ENCODE peak calls at places on chromosomes 11 and 22, in six cellular contexts. O, B, P, I, H and D are unnamed samples.

GRCh38 chr22:36369922-36370781 is 17.6 kb downstream of the MYH9 start:
- DNase-seq in I (peak; percentile 74), P (peak; percentile 83), O (no peak), B (no peak), H (peak; percentile 77), D (no peak)

GRCh38 chr22:50188356-50188755 is 2.6 kb downstream of the TRABD start:
- DNase-seq in I (no peak), H (no peak), P (no peak), B (no peak), O (no peak), D (peak; percentile 49)

GRCh38 chr11:75626692-75627536 is 41.9 kb downstream of the MAP6 start:
- DNase-seq in P (no peak), I (no peak), B (no peak), O (no peak), H (no peak), D (no peak)

GRCh38 chr22:50104149-50104548 is 14.3 kb downstream of the MOV10L1 start:
- DNase-seq in H (no peak), P (no peak), B (no peak), I (no peak), O (no peak), D (no peak)

GRCh38 chr22:27642104-27642800 is 159.3 kb downstream of the MN1 start:
- DNase-seq in O (no peak), B (no peak), P (no peak), H (no peak), I (no peak), D (peak; percentile 93)

GRCh38 chr22:32836286-32836859 is 34.9 kb downstream of the TIMP3 start:
- DNase-seq in H (no peak), O (no peak), B (no peak), I (peak; percentile 53), P (no peak), D (no peak)

GRCh38 chr22:29944339-29944738 is 61.4 kb downstream of the MTMR3 start:
- DNase-seq in I (no peak), H (no peak), O (no peak), B (no peak), P (no peak), D (no peak)

GRCh38 chr11:61555051-61555969 is 25.6 kb downstream of the SYT7 start:
- DNase-seq in P (no peak), O (no peak), B (no peak), H (peak; percentile 42), I (peak; percentile 72), D (no peak)

GRCh38 chr11:12989428-12990242 is 19.5 kb upstream of the RASSF10 start:
- DNase-seq in B (no peak), H (no peak), P (no peak), I (peak; percentile 50), O (no peak), D (no peak)

GRCh38 chr11:66687831-66688281 is 10.2 kb upstream of the RBM4B start:
- DNase-seq in O (no peak), I (no peak), H (no peak), B (no peak), P (no peak), D (no peak)

GRCh38 chr22:42717197-42717967 is 3.3 kb downstream of the A4GALT start:
- DNase-seq in I (peak; percentile 90), O (peak; percentile 36), P (no peak), B (no peak), H (peak; percentile 34), D (no peak)

GRCh38 chr11:128552783-128553661 is 34.3 kb downstream of the ETS1 start:
- DNase-seq in O (no peak), H (no peak), I (no peak), P (no peak), B (no peak), D (no peak)

GRCh38 chr11:44469412-44469811 is 96.1 kb upstream of the CD82 start:
- DNase-seq in P (no peak), H (no peak), O (no peak), B (no peak), I (no peak), D (no peak)

GRCh38 chr11:72144807-72145565 is 9.5 kb downstream of the FOLR3 start:
- DNase-seq in B (no peak), P (no peak), I (no peak), O (no peak), H (no peak), D (no peak)

GRCh38 chr22:46028069-46028991 is 51.4 kb upstream of the WNT7B start:
- DNase-seq in B (no peak), O (no peak), I (peak; percentile 41), P (no peak), H (no peak), D (no peak)

GRCh38 chr11:13983081-13983751 is 20.7 kb downstream of the SPON1 start:
- DNase-seq in B (no peak), P (peak; percentile 46), I (no peak), O (no peak), H (no peak), D (peak; percentile 15)

GRCh38 chr11:77051511-77051910 is 15.3 kb upstream of the CAPN5 start:
- DNase-seq in B (no peak), P (no peak), I (no peak), H (no peak), O (no peak), D (no peak)

GRCh38 chr11:2151500-2152257 is 9.3 kb downstream of the INS start:
- DNase-seq in I (peak; percentile 95), P (peak; percentile 83), B (peak; percentile 80), H (peak; percentile 92), O (no peak), D (peak; percentile 89)

GRCh38 chr22:21016644-21017420 is 1.9 kb downstream of the P2RX6 start:
- DNase-seq in I (no peak), P (no peak), H (no peak), B (no peak), O (no peak), D (peak; percentile 23)

GRCh38 chr11:95371147-95371546 is 140.1 kb upstream of the SESN3 start:
- DNase-seq in B (no peak), O (no peak), I (no peak), P (no peak), H (no peak), D (no peak)

GRCh38 chr11:110858556-110858921 is 146.3 kb upstream of the ARHGAP20 start:
- DNase-seq in P (peak; percentile 49), H (no peak), I (no peak), O (no peak), B (peak; percentile 87), D (peak; percentile 82)

GRCh38 chr11:86427441-86427840 is 52.8 kb downstream of the CCDC81 start:
- DNase-seq in B (no peak), I (no peak), H (no peak), O (no peak), P (no peak), D (no peak)

GRCh38 chr11:85680897-85681296 is 5.1 kb downstream of the CCDC89 start:
- DNase-seq in I (peak; percentile 60), O (no peak), H (no peak), B (no peak), P (no peak), D (no peak)

GRCh38 chr11:73159297-73159696 is 17.2 kb upstream of the FCHSD2 start:
- DNase-seq in O (no peak), B (no peak), I (peak; percentile 16), P (no peak), H (no peak), D (no peak)

GRCh38 chr22:46390652-46391301 is 55.3 kb downstream of the TRMU start:
- DNase-seq in H (no peak), O (no peak), I (peak; percentile 65), B (peak; percentile 47), P (no peak), D (peak; percentile 72)

GRCh38 chr11:724063-724732 is 18.2 kb downstream of the EPS8L2 start:
- DNase-seq in O (no peak), P (peak; percentile 22), B (no peak), H (no peak), I (no peak), D (no peak)

GRCh38 chr11:727281-727701 is 20.0 kb upstream of the TALDO1 start:
- DNase-seq in B (no peak), H (no peak), I (no peak), P (no peak), O (no peak), D (no peak)

GRCh38 chr11:726278-726915 is 20.4 kb downstream of the EPS8L2 start:
- DNase-seq in O (no peak), H (peak; percentile 62), I (peak; percentile 80), B (no peak), P (peak; percentile 82), D (peak; percentile 64)

GRCh38 chr11:724733-725386 is 18.8 kb downstream of the EPS8L2 start:
- DNase-seq in B (no peak), P (no peak), I (no peak), H (no peak), O (no peak), D (no peak)

GRCh38 chr11:725624-726202 is 19.7 kb downstream of the EPS8L2 start:
- DNase-seq in B (no peak), I (peak; percentile 75), P (peak; percentile 40), H (no peak), O (no peak), D (peak; percentile 19)
- H3K27me3 ChIP-seq in B (no peaks in the 10 kb centered on the region), I (peaks cover 33% of the 10 kb centered on the region), P (peaks cover 5% of the 10 kb centered on the region), H (peaks cover 56% of the 10 kb centered on the region), O (no peaks in the 10 kb centered on the region), D (no peaks in the 10 kb centered on the region)

GRCh38 chr11:64385953-64386704 is 27.2 kb downstream of the RPS6KA4 start:
- DNase-seq in P (no peak), B (no peak), I (no peak), H (peak; percentile 74), O (no peak), D (no peak)

GRCh38 chr11:64387916-64388315 is 29.0 kb downstream of the RPS6KA4 start:
- DNase-seq in B (no peak), O (no peak), P (no peak), H (no peak), I (no peak), D (no peak)

GRCh38 chr11:64384039-64384737 is 25.2 kb downstream of the RPS6KA4 start:
- DNase-seq in H (no peak), B (no peak), P (no peak), O (no peak), I (no peak), D (no peak)

GRCh38 chr11:64383580-64383979 is 24.6 kb downstream of the RPS6KA4 start:
- DNase-seq in B (no peak), P (no peak), I (no peak), O (no peak), H (no peak), D (no peak)

GRCh38 chr11:64384981-64385952 is 26.3 kb downstream of the RPS6KA4 start:
- DNase-seq in O (no peak), H (peak; percentile 48), P (no peak), B (peak; percentile 13), I (peak; percentile 70), D (no peak)
- TF ChIP-seq CTCF in O (no peak), H (no peak), P (no peak), B (no peak), I (no peak), D (no peak)

GRCh38 chr11:3894128-3894731 is 38.8 kb downstream of the STIM1 start:
- DNase-seq in I (no peak), H (no peak), P (no peak), B (no peak), O (no peak), D (peak; percentile 37)
- H3K4me1 ChIP-seq in I (no peaks in the 10 kb centered on the region), H (no peaks in the 10 kb centered on the region), P (peaks cover 8% of the 10 kb centered on the region), B (peaks cover 36% of the 10 kb centered on the region), O (no peaks in the 10 kb centered on the region), D (peaks cover 48% of the 10 kb centered on the region)

DNA sequence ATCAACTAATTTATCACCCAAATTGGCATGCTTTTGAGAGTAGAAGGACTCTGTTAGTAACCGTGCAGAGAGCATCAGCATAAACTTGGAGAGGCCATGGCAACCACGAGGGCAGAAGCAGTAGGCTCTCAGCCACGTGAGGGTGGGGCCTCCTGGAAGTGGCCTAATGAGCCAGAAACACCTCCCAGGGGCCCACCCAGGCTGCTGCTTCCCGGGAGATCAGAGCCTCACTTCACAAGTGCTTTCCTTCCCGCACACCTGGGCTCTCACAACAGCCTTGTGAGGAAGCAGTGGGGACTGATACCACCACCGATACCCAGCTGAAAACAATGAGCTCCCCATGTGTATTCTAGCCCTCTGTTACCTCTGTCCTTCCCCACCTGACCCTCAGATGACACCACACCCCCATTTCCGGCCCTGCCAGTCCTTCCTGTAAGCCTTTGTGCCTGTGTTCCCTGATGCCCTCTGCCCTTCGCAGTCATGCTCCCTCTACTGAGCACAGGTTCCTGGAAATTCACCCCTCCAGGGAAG is 17.0 kb downstream of the TRIM29 start:
- DNase-seq in I (no peak), B (no peak), O (no peak), H (no peak), P (no peak), D (no peak)
- H3K27me3 ChIP-seq in I (no peaks in the 10 kb centered on the region), B (no peaks in the 10 kb centered on the region), O (no peaks in the 10 kb centered on the region), H (no peaks in the 10 kb centered on the region), P (no peaks in the 10 kb centered on the region), D (no peaks in the 10 kb centered on the region)